ENCODE peak calls at places on chromosome 18, in nine cellular contexts. Q, P, V, S, D, B, J, A and H are unnamed samples.

GRCh38 chr18:74709451-74709850 is 111.8 kb downstream of the ZNF407 start:
- DNase-seq in V (no peak), P (no peak), D (no peak), A (no peak), S (no peak), Q (no peak), B (no peak), J (no peak), H (no peak)

GRCh38 chr18:24659837-24660720 is 199.6 kb downstream of the HRH4 start:
- DNase-seq in J (no peak), Q (no peak), V (no peak), A (peak), B (peak), S (no peak), P (no peak), D (no peak), H (peak)

GRCh38 chr18:9810994-9811393 is 74.8 kb upstream of the TXNDC2 start:
- DNase-seq in B (no peak), D (no peak), J (no peak), V (no peak), Q (peak), S (no peak), P (no peak), A (no peak), H (no peak)

GRCh38 chr18:9321017-9321452 is 13.5 kb upstream of the TWSG1 start:
- DNase-seq in D (no peak), B (no peak), Q (no peak), J (no peak), P (no peak), V (no peak), S (no peak), A (no peak), H (no peak)

GRCh38 chr18:33755918-33756590 is 178.0 kb downstream of the ASXL3 start:
- DNase-seq in B (no peak), S (peak), P (peak), V (no peak), Q (no peak), D (peak), J (no peak), A (no peak), H (no peak)

GRCh38 chr18:37161491-37161890 is 332.6 kb downstream of the KIAA1328 start:
- DNase-seq in B (no peak), J (no peak), V (no peak), A (no peak), P (no peak), Q (no peak), S (no peak), D (no peak), H (no peak)

GRCh38 chr18:65761636-65762310 is 11.0 kb downstream of the CDH7 start:
- DNase-seq in V (no peak), B (no peak), Q (no peak), S (no peak), J (no peak), P (no peak), D (no peak), A (no peak), H (no peak)

GRCh38 chr18:49041677-49042570 is 91.2 kb upstream of the SMAD7 start:
- DNase-seq in A (peak), V (no peak), P (no peak), J (peak), D (peak), B (peak), Q (peak), S (peak), H (no peak)

GRCh38 chr18:61336766-61337165 is 3.5 kb downstream of the CDH20 start:
- DNase-seq in S (no peak), P (no peak), D (no peak), A (no peak), J (no peak), Q (no peak), V (no peak), B (no peak), H (no peak)

GRCh38 chr18:12246849-12247808 is 7.0 kb upstream of the CIDEA start:
- DNase-seq in A (no peak), J (no peak), B (no peak), P (no peak), S (peak), Q (no peak), V (no peak), D (no peak), H (no peak)

GRCh38 chr18:42271656-42272355 is 316.8 kb downstream of the PIK3C3 start:
- DNase-seq in A (no peak), S (no peak), V (no peak), P (no peak), D (no peak), J (no peak), Q (no peak), B (no peak), H (no peak)

GRCh38 chr18:75586576-75586975 is 159.1 kb upstream of the SMIM21 start:
- DNase-seq in D (no peak), P (no peak), V (no peak), S (no peak), A (no peak), Q (no peak), B (no peak), J (no peak), H (no peak)

GRCh38 chr18:74935411-74935810 is 273.5 kb downstream of the PTGR3 start:
- DNase-seq in A (no peak), V (no peak), S (no peak), D (no peak), J (no peak), Q (no peak), P (no peak), B (no peak), H (no peak)

GRCh38 chr18:9838144-9838877 is 47.5 kb upstream of the TXNDC2 start:
- DNase-seq in S (no peak), B (no peak), J (no peak), A (no peak), P (no peak), D (no peak), V (no peak), Q (no peak), H (no peak)

GRCh38 chr18:66495844-66496243 is 108.0 kb downstream of the CDH19 start:
- DNase-seq in J (peak), B (peak), P (no peak), A (no peak), D (peak), S (peak), V (no peak), Q (no peak), H (no peak)

GRCh38 chr18:55268629-55269275 is 309.5 kb upstream of the CCDC68 start:
- DNase-seq in D (no peak), V (no peak), B (no peak), A (no peak), P (no peak), S (no peak), J (no peak), Q (no peak), H (no peak)

GRCh38 chr18:48828713-48829442 is 121.9 kb downstream of the SMAD7 start:
- DNase-seq in A (no peak), B (no peak), J (peak), D (no peak), P (no peak), Q (peak), S (no peak), V (no peak), H (no peak)

GRCh38 chr18:69956037-69956436 is 8.4 kb upstream of the CD226 start:
- DNase-seq in V (no peak), Q (no peak), D (no peak), P (no peak), A (no peak), S (no peak), J (no peak), B (no peak), H (no peak)

GRCh38 chr18:3246636-3247242 is 862 bp upstream of the MYL12A start:
- DNase-seq in P (no peak), V (no peak), J (peak), Q (peak), D (peak), S (no peak), B (peak), A (peak), H (peak)

GRCh38 chr18:24342347-24342746 is 55.3 kb downstream of the OSBPL1A start:
- DNase-seq in A (no peak), Q (no peak), J (no peak), V (no peak), B (no peak), P (no peak), S (no peak), D (no peak), H (no peak)

GRCh38 chr18:22525883-22526282 is 108.2 kb upstream of the CTAGE1 start:
- DNase-seq in B (no peak), V (no peak), S (no peak), Q (no peak), P (no peak), D (no peak), A (no peak), J (no peak), H (no peak)

GRCh38 chr18:76689646-76690264 is 132.6 kb upstream of the ZNF236 start:
- DNase-seq in P (no peak), J (no peak), Q (no peak), A (no peak), S (no peak), D (no peak), B (no peak), V (no peak), H (no peak)

GRCh38 chr18:57786038-57786437 is 17.1 kb downstream of the ATP8B1 start:
- DNase-seq in D (no peak), S (no peak), V (no peak), J (no peak), A (no peak), P (no peak), B (no peak), Q (no peak), H (no peak)

GRCh38 chr18:62324917-62325805 is at the start of gene TNFRSF11A:
- DNase-seq in J (no peak), V (no peak), S (peak), A (peak), D (peak), B (no peak), P (no peak), Q (no peak), H (no peak)

GRCh38 chr18:7926526-7926925 is 359.4 kb downstream of the PTPRM start:
- DNase-seq in V (no peak), J (no peak), P (no peak), B (no peak), Q (no peak), A (no peak), S (peak), D (no peak), H (no peak)

GRCh38 chr18:30925795-30926194 is 116.7 kb downstream of the DSC3 start:
- DNase-seq in V (no peak), D (no peak), B (no peak), P (no peak), Q (no peak), S (no peak), J (no peak), A (no peak), H (no peak)

GRCh38 chr18:31303771-31304170 is 14.2 kb upstream of the DSG1 start:
- DNase-seq in Q (no peak), B (no peak), S (no peak), V (no peak), D (no peak), A (no peak), J (no peak), P (no peak), H (no peak)